ENCODE peak calls at places on chromosomes 3 and 15, in nine cellular contexts. V is neural crest cell, W is AG10803, Y is fibroblast of the aortic adventitia, B is astrocyte of the spinal cord, Q is upper lobe of right lung, F is coronary artery, T is fibroblast of lung, H is heart right ventricle. D is an unnamed sample.
A peak's percentile ranks its signal among the peaks of the same experiment; 100 is the strongest.

GRCh38 chr15:70154440-70155347 is 57.0 kb upstream of the TLE3 start:
- DNase-seq in V (peak; percentile 32), W (no peak), Y (peak; percentile 21), B (no peak), Q (peak; percentile 32), F (no peak), T (peak; percentile 82), H (peak; percentile 36), D (no peak)

GRCh38 chr3:196694941-196695848 is 16.9 kb downstream of the CEP19 start:
- DNase-seq in V (no peak), W (no peak), Y (no peak), B (no peak), Q (no peak), F (no peak), T (no peak), H (no peak), D (no peak)

GRCh38 chr3:72288955-72289707 is 504.2 kb upstream of the PROK2 start:
- DNase-seq in V (no peak), W (peak; percentile 91), Y (no peak), B (peak; percentile 78), Q (peak; percentile 77), F (no peak), T (peak; percentile 71), H (no peak), D (peak; percentile 71)

GRCh38 chr3:126418661-126419131 is 24.0 kb downstream of the CFAP100 start:
- DNase-seq in V (no peak), W (no peak), Y (no peak), B (no peak), Q (peak; percentile 58), F (peak; percentile 62), T (no peak), H (no peak), D (no peak)

GRCh38 chr3:3783675-3784074 is 15.6 kb upstream of the LRRN1 start:
- DNase-seq in V (no peak), W (no peak), Y (no peak), B (no peak), Q (no peak), F (no peak), T (no peak), H (no peak), D (no peak)

GRCh38 chr15:85582719-85583089 is 202.3 kb downstream of the AKAP13 start:
- DNase-seq in V (no peak), W (peak; percentile 25), Y (peak; percentile 49), B (no peak), Q (peak; percentile 60), F (no peak), T (peak; percentile 58), H (peak; percentile 40), D (no peak)

GRCh38 chr15:67923647-67923971 is 83.8 kb upstream of the RNU6-1 start:
- DNase-seq in V (no peak), W (no peak), Y (peak; percentile 74), B (no peak), Q (no peak), F (no peak), T (peak; percentile 26), H (no peak), D (no peak)

GRCh38 chr3:30400924-30401323 is 205.5 kb upstream of the TGFBR2 start:
- DNase-seq in V (no peak), W (no peak), Y (no peak), B (peak; percentile 15), Q (no peak), F (no peak), T (no peak), H (no peak), D (no peak)

GRCh38 chr3:184946922-184947321 is 135.0 kb downstream of the VPS8 start:
- DNase-seq in V (no peak), W (no peak), Y (no peak), B (no peak), Q (no peak), F (no peak), T (no peak), H (no peak), D (no peak)

GRCh38 chr3:61087465-61087864 is 163.8 kb downstream of the FHIT start:
- DNase-seq in V (no peak), W (no peak), Y (no peak), B (no peak), Q (no peak), F (no peak), T (no peak), H (no peak), D (no peak)

GRCh38 chr15:82647045-82647834 is at the start of gene CPEB1:
- DNase-seq in V (peak; percentile 12), W (peak; percentile 35), Y (peak; percentile 51), B (peak; percentile 5), Q (no peak), F (no peak), T (peak; percentile 51), H (peak; percentile 50), D (no peak)

GRCh38 chr3:28188686-28189085 is 52.7 kb upstream of the CMC1 start:
- DNase-seq in V (no peak), W (no peak), Y (no peak), B (no peak), Q (no peak), F (no peak), T (no peak), H (no peak), D (no peak)

GRCh38 chr3:67437789-67438188 is 216.6 kb downstream of the SUCLG2 start:
- DNase-seq in V (no peak), W (no peak), Y (no peak), B (no peak), Q (no peak), F (no peak), T (no peak), H (no peak), D (no peak)

GRCh38 chr3:183244219-183244618 is 8.8 kb upstream of the B3GNT5 start:
- DNase-seq in V (no peak), W (no peak), Y (peak; percentile 66), B (no peak), Q (peak; percentile 77), F (no peak), T (no peak), H (peak; percentile 33), D (no peak)

GRCh38 chr3:67109651-67110204 is 111.6 kb downstream of the KBTBD8 start:
- DNase-seq in V (no peak), W (peak; percentile 74), Y (peak; percentile 84), B (peak; percentile 83), Q (no peak), F (no peak), T (peak; percentile 85), H (no peak), D (peak; percentile 55)

GRCh38 chr3:23668430-23668904 is 137.3 kb upstream of the UBE2E1 start:
- DNase-seq in V (no peak), W (peak; percentile 81), Y (peak; percentile 88), B (peak; percentile 89), Q (no peak), F (no peak), T (peak; percentile 87), H (no peak), D (peak; percentile 61)

DNA sequence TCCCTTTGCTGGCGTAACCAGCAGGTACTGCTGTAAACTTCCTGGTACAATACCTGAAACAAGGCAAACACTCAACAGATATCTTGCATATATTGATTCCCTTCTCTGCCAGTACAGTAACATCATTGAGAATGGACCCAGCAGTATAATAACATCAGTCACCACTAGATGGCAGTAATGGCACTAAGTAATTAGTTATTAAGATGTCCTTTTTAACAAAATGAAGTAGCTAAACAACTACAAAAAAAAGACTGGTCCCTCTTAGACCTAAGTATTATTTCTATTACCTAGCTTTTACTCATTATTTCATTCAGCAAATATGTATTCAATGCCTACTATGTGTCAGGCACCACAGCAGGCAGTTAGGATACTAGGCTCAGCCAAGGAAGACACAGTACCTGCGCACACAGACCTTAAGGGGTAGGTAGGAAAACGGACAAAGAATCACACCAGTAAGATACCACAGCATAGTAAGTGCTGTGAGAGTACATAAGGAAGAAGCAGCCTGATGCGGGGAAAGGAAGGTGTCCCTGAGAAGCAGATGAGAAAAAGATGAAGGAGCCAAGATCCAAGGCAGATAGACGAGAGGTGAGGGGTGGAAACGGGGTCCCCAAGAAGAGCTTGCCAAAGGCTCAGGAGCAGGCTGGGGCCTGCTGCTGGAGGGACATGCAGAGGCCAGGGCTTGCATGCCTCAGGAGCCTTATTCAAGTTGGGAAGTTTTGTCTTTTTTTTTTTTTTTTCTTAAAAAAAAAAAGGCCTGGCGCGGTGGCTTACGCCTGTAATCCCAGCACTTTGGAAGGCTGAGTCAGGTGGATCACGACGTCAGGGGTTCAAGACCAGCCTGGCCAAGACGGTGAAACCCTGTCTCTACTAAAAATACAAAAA is 102.7 kb upstream of the CHD2 start:
- DNase-seq in V (no peak), W (peak; percentile 78), Y (peak; percentile 91), B (peak; percentile 83), Q (no peak), F (no peak), T (peak; percentile 87), H (no peak), D (peak; percentile 80)
- TF ChIP-seq CTCF in V (peak; percentile 88), W (peak; percentile 71), Y (peak; percentile 61), B (peak; percentile 58), Q (peak; percentile 78), F (peak; percentile 75), T (peak; percentile 43), H (peak; percentile 78), D (peak; percentile 43)

DNA sequence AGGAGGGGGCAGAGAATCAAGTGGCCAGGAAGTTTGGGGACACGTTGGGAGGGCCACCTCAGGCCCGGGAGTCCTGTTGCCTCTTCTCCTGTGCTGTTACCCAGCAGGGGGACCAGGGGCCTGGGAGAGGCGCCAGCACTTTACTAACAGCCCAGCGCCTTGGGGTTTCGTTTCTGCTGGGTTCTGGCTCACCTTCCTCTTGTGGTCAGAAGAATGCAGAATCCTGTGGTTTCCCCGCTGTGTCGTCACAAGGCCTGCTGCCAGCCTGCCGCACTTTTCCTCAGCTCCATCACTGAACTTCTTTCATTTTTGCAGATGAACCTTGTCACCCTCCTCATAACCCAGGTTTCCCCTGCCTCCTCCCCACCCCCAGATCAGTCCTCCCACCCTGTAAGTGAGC is 67.7 kb downstream of the SLC30A4 start:
- DNase-seq in V (no peak), W (peak; percentile 93), Y (peak; percentile 98), B (peak; percentile 97), Q (peak; percentile 87), F (no peak), T (peak; percentile 96), H (peak; percentile 26), D (peak; percentile 98)
- TF ChIP-seq CTCF in V (no peak), W (peak; percentile 24), Y (peak; percentile 39), B (peak; percentile 20), Q (no peak), F (no peak), T (no peak), H (no peak), D (no peak)

GRCh38 chr3:65210026-65210814 is 522.4 kb upstream of the ADAMTS9 start:
- DNase-seq in V (no peak), W (no peak), Y (no peak), B (no peak), Q (no peak), F (no peak), T (peak; percentile 15), H (no peak), D (no peak)
- TF ChIP-seq CTCF in V (no peak), W (no peak), Y (no peak), B (no peak), Q (no peak), F (no peak), T (no peak), H (no peak), D (no peak)

DNA sequence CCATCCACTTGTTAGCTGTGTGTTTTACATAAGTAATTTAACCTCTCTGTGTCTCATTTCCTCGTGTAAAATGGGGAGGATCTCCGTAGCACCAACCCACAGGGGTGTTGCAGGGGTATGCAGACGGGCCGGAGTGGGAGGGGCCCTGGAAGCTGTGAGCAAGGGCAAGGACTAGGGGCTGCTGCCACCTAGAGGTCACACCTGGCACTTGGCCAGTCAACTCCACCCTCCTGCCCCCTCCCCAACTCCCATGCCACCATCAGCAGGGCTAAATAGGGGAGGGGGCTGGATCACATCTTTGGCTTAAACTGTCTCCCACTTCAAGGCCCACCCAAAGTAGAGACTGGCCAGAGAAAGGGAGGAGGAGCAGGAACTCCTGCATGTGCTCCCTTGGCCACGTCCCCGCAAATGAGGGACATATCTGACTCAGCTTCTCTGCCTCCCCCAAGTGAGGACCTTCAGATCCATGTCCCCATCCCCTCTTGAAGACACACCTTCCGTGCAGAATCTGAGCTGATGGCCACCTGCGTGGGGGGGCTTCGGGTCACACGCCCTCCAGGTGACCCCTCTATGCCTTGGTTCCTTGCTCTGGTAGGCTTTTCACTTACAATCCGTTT is 2.6 kb downstream of the CCDC9B start:
- DNase-seq in V (peak; percentile 79), W (peak; percentile 56), Y (peak; percentile 42), B (peak; percentile 65), Q (peak; percentile 89), F (peak; percentile 83), T (peak; percentile 57), H (peak; percentile 78), D (no peak)
- TF ChIP-seq CTCF in V (peak; percentile 93), W (peak; percentile 54), Y (peak; percentile 53), B (peak; percentile 84), Q (peak; percentile 77), F (peak; percentile 31), T (peak; percentile 43), H (peak; percentile 51), D (peak; percentile 70)